ENCODE peak calls at places on chromosome 22, in five cellular contexts. One of them, this sample, is unnamed. For H3K27me3, the result is how much of the 10 kb centered on the place peaks cover.

GRCh38 chr22:44526431-44527115 is 28.5 kb upstream of the RTL6 start:
- DNase-seq in brain microvascular endothelial cell: no peak
- DNase-seq in BJ: no peak
- DNase-seq in HL-60: no peak
- DNase-seq in upper lobe of right lung: peak
- DNase-seq in this sample: no peak

GRCh38 chr22:19383292-19383691 is 48.2 kb downstream of the HIRA start:
- DNase-seq in brain microvascular endothelial cell: no peak
- DNase-seq in BJ: no peak
- DNase-seq in HL-60: no peak
- DNase-seq in upper lobe of right lung: no peak
- DNase-seq in this sample: no peak

GRCh38 chr22:44583076-44583760 is 85.2 kb upstream of the RTL6 start:
- DNase-seq in brain microvascular endothelial cell: no peak
- DNase-seq in BJ: no peak
- DNase-seq in HL-60: no peak
- DNase-seq in upper lobe of right lung: peak
- DNase-seq in this sample: peak

GRCh38 chr22:32994921-32995320 is 63.3 kb downstream of the SYN3 start:
- DNase-seq in brain microvascular endothelial cell: no peak
- DNase-seq in BJ: no peak
- DNase-seq in HL-60: no peak
- DNase-seq in upper lobe of right lung: no peak
- DNase-seq in this sample: no peak

GRCh38 chr22:19896665-19897355 is 42.1 kb upstream of the GNB1L start:
- DNase-seq in brain microvascular endothelial cell: no peak
- DNase-seq in BJ: no peak
- DNase-seq in HL-60: no peak
- DNase-seq in upper lobe of right lung: no peak
- DNase-seq in this sample: no peak

GRCh38 chr22:35835998-35836691 is 118.5 kb downstream of the APOL5 start:
- DNase-seq in brain microvascular endothelial cell: peak
- DNase-seq in BJ: peak
- DNase-seq in HL-60: no peak
- DNase-seq in upper lobe of right lung: no peak
- DNase-seq in this sample: peak

GRCh38 chr22:36409911-36410756 is 22.4 kb upstream of the MYH9 start:
- DNase-seq in brain microvascular endothelial cell: no peak
- DNase-seq in BJ: no peak
- DNase-seq in HL-60: no peak
- DNase-seq in upper lobe of right lung: peak
- DNase-seq in this sample: peak

GRCh38 chr22:30940655-30941362 is 27.8 kb downstream of the MORC2 start:
- DNase-seq in brain microvascular endothelial cell: no peak
- DNase-seq in BJ: no peak
- DNase-seq in HL-60: no peak
- DNase-seq in upper lobe of right lung: no peak
- DNase-seq in this sample: no peak

GRCh38 chr22:35379146-35379993 is 1.5 kb upstream of the HMOX1 start:
- DNase-seq in brain microvascular endothelial cell: no peak
- DNase-seq in BJ: no peak
- DNase-seq in HL-60: no peak
- DNase-seq in upper lobe of right lung: no peak
- DNase-seq in this sample: no peak

GRCh38 chr22:32701021-32701420 is 100.5 kb upstream of the TIMP3 start:
- DNase-seq in brain microvascular endothelial cell: no peak
- DNase-seq in BJ: no peak
- DNase-seq in HL-60: no peak
- DNase-seq in upper lobe of right lung: no peak
- DNase-seq in this sample: peak

GRCh38 chr22:19876941-19877625 is 22.4 kb upstream of the GNB1L start:
- DNase-seq in brain microvascular endothelial cell: no peak
- DNase-seq in BJ: no peak
- DNase-seq in HL-60: no peak
- DNase-seq in upper lobe of right lung: peak
- DNase-seq in this sample: no peak

GRCh38 chr22:30918761-30919160 is 49.8 kb downstream of the MORC2 start:
- DNase-seq in brain microvascular endothelial cell: no peak
- DNase-seq in BJ: no peak
- DNase-seq in HL-60: no peak
- DNase-seq in upper lobe of right lung: no peak
- DNase-seq in this sample: no peak

GRCh38 chr22:37232140-37232998 is 11.7 kb downstream of the RAC2 start:
- DNase-seq in brain microvascular endothelial cell: no peak
- DNase-seq in BJ: no peak
- DNase-seq in HL-60: no peak
- DNase-seq in upper lobe of right lung: no peak
- DNase-seq in this sample: no peak

GRCh38 chr22:41532908-41533825 is 11.1 kb downstream of the POLR3H start:
- DNase-seq in brain microvascular endothelial cell: peak
- DNase-seq in BJ: no peak
- DNase-seq in HL-60: no peak
- DNase-seq in upper lobe of right lung: peak
- DNase-seq in this sample: peak

GRCh38 chr22:42805016-42805997 is 51.8 kb downstream of the ARFGAP3 start:
- DNase-seq in brain microvascular endothelial cell: no peak
- DNase-seq in BJ: no peak
- DNase-seq in HL-60: no peak
- DNase-seq in upper lobe of right lung: peak
- DNase-seq in this sample: peak

GRCh38 chr22:41758231-41758630 is 42.2 kb upstream of the CCDC134 start:
- DNase-seq in brain microvascular endothelial cell: no peak
- DNase-seq in BJ: no peak
- DNase-seq in HL-60: no peak
- DNase-seq in upper lobe of right lung: no peak
- DNase-seq in this sample: no peak

GRCh38 chr22:20957118-20957690 is 9.9 kb upstream of the AIFM3 start:
- DNase-seq in brain microvascular endothelial cell: no peak
- DNase-seq in BJ: no peak
- DNase-seq in HL-60: peak
- DNase-seq in upper lobe of right lung: peak
- DNase-seq in this sample: no peak

GRCh38 chr22:42608481-42609361 is 6.0 kb downstream of the POLDIP3 start:
- DNase-seq in brain microvascular endothelial cell: peak
- DNase-seq in BJ: no peak
- DNase-seq in HL-60: no peak
- DNase-seq in upper lobe of right lung: no peak
- DNase-seq in this sample: peak

GRCh38 chr22:25645266-25645665 is 80.8 kb downstream of the GRK3 start:
- DNase-seq in brain microvascular endothelial cell: peak
- DNase-seq in BJ: no peak
- DNase-seq in HL-60: no peak
- DNase-seq in upper lobe of right lung: no peak
- DNase-seq in this sample: no peak

GRCh38 chr22:46998346-46998745 is 235.9 kb downstream of the TBC1D22A start:
- DNase-seq in brain microvascular endothelial cell: no peak
- DNase-seq in BJ: no peak
- DNase-seq in HL-60: no peak
- DNase-seq in upper lobe of right lung: no peak
- DNase-seq in this sample: no peak

GRCh38 chr22:25497269-25497668 is 67.2 kb upstream of the GRK3 start:
- DNase-seq in brain microvascular endothelial cell: peak
- DNase-seq in BJ: no peak
- DNase-seq in HL-60: no peak
- DNase-seq in upper lobe of right lung: no peak
- DNase-seq in this sample: peak

GRCh38 chr22:19187716-19188563 is 9.4 kb upstream of the SLC25A1 start:
- DNase-seq in brain microvascular endothelial cell: no peak
- DNase-seq in BJ: no peak
- DNase-seq in HL-60: no peak
- DNase-seq in upper lobe of right lung: no peak
- DNase-seq in this sample: no peak

GRCh38 chr22:16387088-16387487 is 205.5 kb downstream of the CCT8L2 start:
- DNase-seq in brain microvascular endothelial cell: no peak
- DNase-seq in BJ: no peak
- DNase-seq in HL-60: no peak
- DNase-seq in upper lobe of right lung: peak
- DNase-seq in this sample: no peak

GRCh38 chr22:30573594-30574094 is 821 bp downstream of the GAL3ST1 start:
- DNase-seq in brain microvascular endothelial cell: no peak
- DNase-seq in BJ: no peak
- DNase-seq in HL-60: no peak
- DNase-seq in upper lobe of right lung: no peak
- DNase-seq in this sample: no peak

GRCh38 chr22:32591620-32592019 is 117.0 kb downstream of the FBXO7 start:
- DNase-seq in brain microvascular endothelial cell: peak
- DNase-seq in BJ: peak
- DNase-seq in HL-60: no peak
- DNase-seq in upper lobe of right lung: no peak
- DNase-seq in this sample: no peak

GRCh38 chr22:29998627-29999026 is 81.6 kb upstream of the HORMAD2 start:
- DNase-seq in brain microvascular endothelial cell: no peak
- DNase-seq in BJ: no peak
- DNase-seq in HL-60: no peak
- DNase-seq in upper lobe of right lung: no peak
- DNase-seq in this sample: no peak

GRCh38 chr22:50545522-50546325 is at the start of gene KLHDC7B:
- DNase-seq in brain microvascular endothelial cell: no peak
- DNase-seq in BJ: no peak
- DNase-seq in HL-60: no peak
- DNase-seq in upper lobe of right lung: no peak
- DNase-seq in this sample: no peak

GRCh38 chr22:31647516-31647915 is 14.5 kb downstream of the PISD start:
- DNase-seq in brain microvascular endothelial cell: peak
- DNase-seq in BJ: peak
- DNase-seq in HL-60: no peak
- DNase-seq in upper lobe of right lung: no peak
- DNase-seq in this sample: peak

GRCh38 chr22:39306456-39307361 is 12.7 kb downstream of the RPL3 start:
- DNase-seq in brain microvascular endothelial cell: no peak
- DNase-seq in BJ: no peak
- DNase-seq in HL-60: no peak
- DNase-seq in upper lobe of right lung: no peak
- DNase-seq in this sample: no peak

GRCh38 chr22:39308614-39309363 is 10.6 kb downstream of the RPL3 start:
- DNase-seq in brain microvascular endothelial cell: peak
- DNase-seq in BJ: peak
- DNase-seq in HL-60: peak
- DNase-seq in upper lobe of right lung: no peak
- DNase-seq in this sample: peak

GRCh38 chr22:39311592-39312400 is 7.6 kb downstream of the RPL3 start:
- DNase-seq in brain microvascular endothelial cell: no peak
- DNase-seq in BJ: no peak
- DNase-seq in HL-60: no peak
- DNase-seq in upper lobe of right lung: no peak
- DNase-seq in this sample: no peak

GRCh38 chr22:39309881-39310714 is 9.3 kb downstream of the RPL3 start:
- DNase-seq in brain microvascular endothelial cell: peak
- DNase-seq in BJ: no peak
- DNase-seq in HL-60: no peak
- DNase-seq in upper lobe of right lung: no peak
- DNase-seq in this sample: peak

DNA sequence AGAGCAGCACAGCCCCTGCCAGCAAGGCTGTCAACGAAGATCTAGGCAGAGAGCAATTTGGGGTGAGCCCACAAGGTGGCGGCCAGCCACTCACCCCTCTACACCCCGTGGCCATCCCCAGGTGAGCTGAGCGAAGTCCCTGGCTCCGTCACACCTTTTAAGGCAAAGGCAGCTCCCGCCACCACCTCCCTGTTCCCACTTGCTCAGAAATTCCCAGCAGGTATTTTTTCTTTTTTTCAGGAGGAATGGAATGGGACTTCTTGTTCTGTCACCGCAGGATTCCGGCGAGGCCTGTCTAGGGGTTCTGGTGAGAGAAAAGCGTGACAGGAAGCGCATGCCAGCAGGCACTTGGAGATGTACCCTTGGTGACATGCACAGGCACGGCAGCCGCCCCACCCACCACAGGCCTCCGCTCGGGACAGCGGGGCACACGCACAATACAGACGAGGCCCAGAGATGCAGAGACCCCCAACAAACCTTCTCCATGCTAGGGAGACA is 10.0 kb downstream of the RPL3 start:
- DNase-seq in brain microvascular endothelial cell: peak
- DNase-seq in BJ: no peak
- DNase-seq in HL-60: no peak
- DNase-seq in upper lobe of right lung: no peak
- DNase-seq in this sample: peak
- TF ChIP-seq CTCF in brain microvascular endothelial cell: peak
- TF ChIP-seq CTCF in BJ: peak
- TF ChIP-seq CTCF in HL-60: no peak
- TF ChIP-seq CTCF in upper lobe of right lung: no peak
- TF ChIP-seq CTCF in this sample: peak

GRCh38 chr22:49422668-49423067 is 405.0 kb downstream of the BRD1 start:
- DNase-seq in brain microvascular endothelial cell: no peak
- DNase-seq in BJ: no peak
- DNase-seq in HL-60: no peak
- DNase-seq in upper lobe of right lung: no peak
- DNase-seq in this sample: no peak
- H3K27me3 ChIP-seq in brain microvascular endothelial cell: under half
- H3K27me3 ChIP-seq in BJ: under half
- H3K27me3 ChIP-seq in HL-60: under half
- H3K27me3 ChIP-seq in upper lobe of right lung: under half
- H3K27me3 ChIP-seq in this sample: under half

GRCh38 chr22:24231706-24232105 is 13.2 kb downstream of the GGT5 start:
- DNase-seq in brain microvascular endothelial cell: no peak
- DNase-seq in BJ: no peak
- DNase-seq in HL-60: no peak
- DNase-seq in upper lobe of right lung: no peak
- DNase-seq in this sample: no peak

GRCh38 chr22:24232124-24232523 is 12.8 kb downstream of the GGT5 start:
- DNase-seq in brain microvascular endothelial cell: no peak
- DNase-seq in BJ: no peak
- DNase-seq in HL-60: no peak
- DNase-seq in upper lobe of right lung: no peak
- DNase-seq in this sample: no peak

GRCh38 chr22:24232725-24233124 is 12.2 kb downstream of the GGT5 start:
- DNase-seq in brain microvascular endothelial cell: no peak
- DNase-seq in BJ: no peak
- DNase-seq in HL-60: no peak
- DNase-seq in upper lobe of right lung: no peak
- DNase-seq in this sample: no peak

GRCh38 chr22:24233235-24233634 is 11.6 kb downstream of the GGT5 start:
- DNase-seq in brain microvascular endothelial cell: no peak
- DNase-seq in BJ: no peak
- DNase-seq in HL-60: no peak
- DNase-seq in upper lobe of right lung: no peak
- DNase-seq in this sample: no peak

GRCh38 chr22:24230911-24231656 is 13.8 kb downstream of the GGT5 start:
- DNase-seq in brain microvascular endothelial cell: no peak
- DNase-seq in BJ: no peak
- DNase-seq in HL-60: no peak
- DNase-seq in upper lobe of right lung: peak
- DNase-seq in this sample: no peak
- TF ChIP-seq CTCF in brain microvascular endothelial cell: peak
- TF ChIP-seq CTCF in BJ: peak
- TF ChIP-seq CTCF in HL-60: peak
- TF ChIP-seq CTCF in upper lobe of right lung: peak
- TF ChIP-seq CTCF in this sample: peak

DNA sequence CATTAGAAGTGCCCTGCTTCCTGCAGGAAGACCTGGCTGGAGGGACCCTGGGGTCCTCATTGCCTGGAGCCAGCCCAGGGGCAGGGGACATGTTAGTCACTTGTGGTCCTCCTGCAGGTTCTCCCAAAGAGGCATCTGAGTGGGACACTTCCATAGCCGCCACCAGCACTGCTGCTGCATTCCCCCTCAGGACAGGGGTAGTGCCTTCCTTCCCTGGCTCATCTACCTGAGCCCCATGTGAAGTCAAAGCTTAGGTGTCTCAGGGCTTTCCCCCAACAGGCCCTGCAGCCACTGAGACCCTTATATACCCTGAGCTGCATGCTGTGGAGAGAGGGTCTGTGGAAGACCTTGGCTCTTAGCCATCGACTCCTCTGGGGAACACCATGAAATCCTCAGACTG is 45.0 kb upstream of the VPREB1 start:
- DNase-seq in brain microvascular endothelial cell: no peak
- DNase-seq in BJ: no peak
- DNase-seq in HL-60: no peak
- DNase-seq in upper lobe of right lung: no peak
- DNase-seq in this sample: no peak
- H3K27me3 ChIP-seq in brain microvascular endothelial cell: under half
- H3K27me3 ChIP-seq in BJ: under half
- H3K27me3 ChIP-seq in HL-60: under half
- H3K27me3 ChIP-seq in upper lobe of right lung: under half
- H3K27me3 ChIP-seq in this sample: under half

This sample was measured in bronchial epithelial cell.